ENCODE peak calls at places on chromosome 1, in nine cellular contexts. V is COR-L47; T is suprapubic skin; O is anterior cingulate cortex; P is T-cell; X is stromal cell of bone marrow; D is nucleus accumbens; E is ACHN; H is naive thymus-derived CD4-positive, alpha-beta T cell. B is an unnamed sample.

GRCh38 chr1:99767996-99768524 is 1.6 kb upstream of the FRRS1 start:
- DNase-seq in H (no peak), X (no peak), P (no peak), E (no peak), T (no peak), D (no peak), O (no peak), V (no peak), B (no peak)

GRCh38 chr1:77504986-77505385 is 177.5 kb downstream of the ZZZ3 start:
- DNase-seq in E (no peak), O (no peak), P (no peak), H (no peak), D (no peak), T (no peak), X (no peak), V (no peak), B (no peak)

GRCh38 chr1:34806396-34806795 is 13.6 kb downstream of the GJA4 start:
- DNase-seq in P (no peak), T (no peak), D (no peak), O (no peak), V (no peak), E (no peak), X (no peak), H (no peak), B (no peak)

GRCh38 chr1:1554926-1555915 is 14.8 kb upstream of the TMEM240 start:
- DNase-seq in V (no peak), O (no peak), T (no peak), P (no peak), E (peak), H (no peak), X (peak), D (no peak), B (peak)

GRCh38 chr1:67791686-67792475 is 41.4 kb downstream of the GNG12 start:
- DNase-seq in D (no peak), O (no peak), X (peak), T (no peak), H (no peak), E (peak), V (no peak), P (no peak), B (peak)

GRCh38 chr1:151510957-151511635 is at the start of gene CGN:
- DNase-seq in T (peak), X (peak), H (peak), V (peak), P (peak), O (peak), D (no peak), E (peak), B (peak)

GRCh38 chr1:216665381-216665780 is 57.8 kb downstream of the ESRRG start:
- DNase-seq in P (no peak), D (no peak), E (no peak), V (no peak), T (no peak), X (no peak), H (no peak), O (no peak), B (no peak)

GRCh38 chr1:20896824-20897223 is 109.7 kb upstream of the HP1BP3 start:
- DNase-seq in T (no peak), V (peak), O (no peak), H (no peak), D (no peak), P (no peak), E (peak), X (no peak), B (no peak)

GRCh38 chr1:24745711-24746582 is 700 bp downstream of the CLIC4 start:
- DNase-seq in E (peak), X (no peak), T (peak), D (no peak), V (peak), H (no peak), O (no peak), P (no peak), B (peak)

GRCh38 chr1:5882367-5883128 is 109.7 kb downstream of the NPHP4 start:
- DNase-seq in H (no peak), O (no peak), T (no peak), X (no peak), D (no peak), E (no peak), V (no peak), P (no peak), B (no peak)

GRCh38 chr1:1361233-1361981 is 3.1 kb upstream of the MXRA8 start:
- DNase-seq in H (no peak), X (no peak), V (no peak), T (no peak), P (no peak), D (no peak), O (no peak), E (no peak), B (no peak)

GRCh38 chr1:81702079-81702715 is 98.5 kb upstream of the ADGRL2 start:
- DNase-seq in V (no peak), D (no peak), E (no peak), H (no peak), O (no peak), P (no peak), T (no peak), X (no peak), B (no peak)

GRCh38 chr1:31723828-31724359 is 20.1 kb upstream of the COL16A1 start:
- DNase-seq in O (peak), P (peak), H (peak), V (no peak), E (peak), X (no peak), T (no peak), D (no peak), B (peak)

GRCh38 chr1:116067564-116067887 is 43.7 kb upstream of the MAB21L3 start:
- DNase-seq in D (no peak), H (no peak), O (no peak), V (no peak), X (peak), E (no peak), T (peak), P (no peak), B (peak)

GRCh38 chr1:68916227-68916853 is 419.5 kb upstream of the DEPDC1 start:
- DNase-seq in X (peak), H (no peak), T (no peak), O (peak), P (no peak), V (no peak), E (peak), D (no peak), B (peak)

GRCh38 chr1:171879556-171879955 is 38.3 kb downstream of the DNM3 start:
- DNase-seq in X (no peak), O (no peak), E (no peak), V (no peak), P (no peak), H (no peak), T (no peak), D (no peak), B (no peak)

GRCh38 chr1:60620107-60620506 is 462.3 kb upstream of the NFIA start:
- DNase-seq in V (no peak), O (no peak), P (no peak), H (no peak), D (no peak), X (no peak), T (no peak), E (no peak), B (no peak)

GRCh38 chr1:228446849-228447248 is 30.2 kb upstream of the TRIM17 start:
- DNase-seq in T (no peak), D (no peak), E (no peak), P (no peak), V (no peak), X (no peak), H (no peak), O (no peak), B (no peak)

GRCh38 chr1:52127181-52128175 is 14.4 kb upstream of the ZFYVE9 start:
- DNase-seq in T (no peak), P (no peak), O (peak), D (no peak), E (peak), V (peak), X (peak), H (no peak), B (peak)